ENCODE peak calls at places on chromosomes 5 and 9, in ten cellular contexts. N is PC-3, B is upper lobe of right lung, K is neural progenitor cell, F is fibroblast of lung, I is body of pancreas, Q is nephron progenitor cell, M is transverse colon, J is AG10803, D is mammary epithelial cell. P is an unnamed sample.

GRCh38 chr9:65444943-65445342 is 159.9 kb upstream of the FOXD4L5 start:
- DNase-seq in N (no peak), B (no peak), K (no peak), F (no peak), I (no peak), Q (no peak), M (no peak), J (no peak), D (no peak), P (no peak)

GRCh38 chr9:19379697-19380046 is 364 bp downstream of the RPS6 start:
- DNase-seq in N (no peak), B (no peak), K (peak), F (no peak), I (peak), Q (peak), M (peak), J (peak), D (no peak), P (no peak)

GRCh38 chr5:107431998-107432397 is 238.7 kb downstream of the EFNA5 start:
- DNase-seq in N (peak), B (no peak), K (no peak), F (peak), I (no peak), Q (no peak), M (no peak), J (peak), D (peak), P (no peak)

GRCh38 chr5:177369050-177369912 is 11.6 kb downstream of the RGS14 start:
- DNase-seq in N (peak), B (no peak), K (peak), F (no peak), I (peak), Q (peak), M (no peak), J (peak), D (no peak), P (no peak)

GRCh38 chr5:151683444-151683843 is 3.3 kb downstream of the SPARC start:
- DNase-seq in N (no peak), B (no peak), K (no peak), F (peak), I (no peak), Q (no peak), M (no peak), J (peak), D (no peak), P (no peak)

GRCh38 chr5:160186480-160186879 is 42.8 kb upstream of the FABP6 start:
- DNase-seq in N (no peak), B (no peak), K (no peak), F (no peak), I (no peak), Q (no peak), M (no peak), J (no peak), D (no peak), P (no peak)

GRCh38 chr5:143200781-143201398 is 202.6 kb downstream of the NR3C1 start:
- DNase-seq in N (no peak), B (no peak), K (no peak), F (peak), I (no peak), Q (no peak), M (no peak), J (peak), D (peak), P (no peak)

GRCh38 chr5:54821445-54822330 is 163.7 kb downstream of the ESM1 start:
- DNase-seq in N (no peak), B (no peak), K (no peak), F (no peak), I (no peak), Q (no peak), M (no peak), J (peak), D (no peak), P (no peak)

GRCh38 chr9:121201045-121201737 is 478 bp downstream of the RAB14 start:
- DNase-seq in N (no peak), B (peak), K (peak), F (no peak), I (peak), Q (peak), M (peak), J (no peak), D (peak), P (no peak)

GRCh38 chr5:72388652-72389051 is 68.5 kb downstream of the PTCD2 start:
- DNase-seq in N (no peak), B (no peak), K (no peak), F (no peak), I (no peak), Q (no peak), M (no peak), J (no peak), D (peak), P (no peak)

GRCh38 chr5:59061377-59061776 is 478.5 kb downstream of the RAB3C start:
- DNase-seq in N (peak), B (no peak), K (no peak), F (no peak), I (no peak), Q (no peak), M (no peak), J (no peak), D (no peak), P (no peak)

GRCh38 chr5:134247825-134248224 is 22.0 kb upstream of the PPP2CA start:
- DNase-seq in N (no peak), B (no peak), K (peak), F (no peak), I (no peak), Q (no peak), M (no peak), J (no peak), D (no peak), P (no peak)

GRCh38 chr5:6832994-6833393 is 119.8 kb downstream of the TENT4A start:
- DNase-seq in N (no peak), B (no peak), K (no peak), F (no peak), I (no peak), Q (no peak), M (no peak), J (peak), D (no peak), P (no peak)

GRCh38 chr5:127518319-127518621 is 830 bp downstream of the PRRC1 start:
- DNase-seq in N (peak), B (no peak), K (no peak), F (peak), I (no peak), Q (no peak), M (no peak), J (peak), D (peak), P (no peak)

GRCh38 chr5:173573126-173573960 is 43.1 kb downstream of the BOD1 start:
- DNase-seq in N (peak), B (peak), K (peak), F (peak), I (peak), Q (peak), M (peak), J (peak), D (peak), P (no peak)

GRCh38 chr5:150485770-150486401 is 22.0 kb upstream of the NDST1 start:
- DNase-seq in N (peak), B (peak), K (peak), F (peak), I (peak), Q (peak), M (peak), J (peak), D (no peak), P (no peak)

GRCh38 chr5:177162379-177162778 is 28.8 kb downstream of the NSD1 start:
- DNase-seq in N (no peak), B (peak), K (no peak), F (no peak), I (no peak), Q (no peak), M (no peak), J (no peak), D (peak), P (no peak)

GRCh38 chr5:41414598-41414997 is 95.8 kb downstream of the PLCXD3 start:
- DNase-seq in N (peak), B (no peak), K (no peak), F (peak), I (peak), Q (no peak), M (no peak), J (peak), D (peak), P (peak)

GRCh38 chr5:36651775-36652685 is 45.6 kb downstream of the SLC1A3 start:
- DNase-seq in N (no peak), B (no peak), K (no peak), F (peak), I (no peak), Q (no peak), M (no peak), J (peak), D (no peak), P (no peak)

GRCh38 chr9:113488071-113488470 is 24.5 kb downstream of the RGS3 start:
- DNase-seq in N (peak), B (peak), K (no peak), F (no peak), I (peak), Q (no peak), M (peak), J (no peak), D (peak), P (no peak)
- TF ChIP-seq CTCF in N (no peak), B (no peak), K (no peak), F (no peak), I (no peak), Q (no peak), M (no peak), J (no peak), D (no peak), P (no peak)

GRCh38 chr5:35229076-35230042 is 928 bp downstream of the PRLR start:
- DNase-seq in N (peak), B (peak), K (peak), F (no peak), I (peak), Q (peak), M (peak), J (no peak), D (peak), P (no peak)

GRCh38 chr5:35232124-35232523 is 1.8 kb upstream of the PRLR start:
- DNase-seq in N (no peak), B (no peak), K (no peak), F (no peak), I (no peak), Q (no peak), M (no peak), J (no peak), D (no peak), P (no peak)

GRCh38 chr5:35228304-35228703 is 2.0 kb downstream of the PRLR start:
- DNase-seq in N (no peak), B (no peak), K (no peak), F (no peak), I (no peak), Q (no peak), M (no peak), J (no peak), D (no peak), P (no peak)

GRCh38 chr5:35233121-35233520 is 2.8 kb upstream of the PRLR start:
- DNase-seq in N (no peak), B (no peak), K (no peak), F (no peak), I (no peak), Q (no peak), M (no peak), J (no peak), D (no peak), P (no peak)

GRCh38 chr5:35230043-35230611 is at the start of gene PRLR:
- DNase-seq in N (peak), B (peak), K (peak), F (peak), I (peak), Q (peak), M (peak), J (peak), D (peak), P (no peak)
- TF ChIP-seq CTCF in N (no peak), B (no peak), K (peak), F (no peak), I (no peak), Q (no peak), M (no peak), J (no peak), D (no peak), P (no peak)

GRCh38 chr5:141338538-141339306 is at the start of gene PCDHGA2:
- DNase-seq in N (peak), B (no peak), K (peak), F (peak), I (peak), Q (no peak), M (no peak), J (peak), D (peak), P (no peak)

GRCh38 chr5:141345327-141345726 is 1.7 kb downstream of the PCDHGA3 start:
- DNase-seq in N (no peak), B (no peak), K (no peak), F (no peak), I (no peak), Q (no peak), M (no peak), J (no peak), D (no peak), P (no peak)

GRCh38 chr5:141343953-141344463 is 379 bp downstream of the PCDHGA3 start:
- DNase-seq in N (no peak), B (no peak), K (no peak), F (no peak), I (no peak), Q (no peak), M (no peak), J (no peak), D (no peak), P (no peak)

GRCh38 chr5:141342773-141343172 is 856 bp upstream of the PCDHGA3 start:
- DNase-seq in N (no peak), B (no peak), K (no peak), F (no peak), I (no peak), Q (no peak), M (no peak), J (no peak), D (no peak), P (no peak)

DNA sequence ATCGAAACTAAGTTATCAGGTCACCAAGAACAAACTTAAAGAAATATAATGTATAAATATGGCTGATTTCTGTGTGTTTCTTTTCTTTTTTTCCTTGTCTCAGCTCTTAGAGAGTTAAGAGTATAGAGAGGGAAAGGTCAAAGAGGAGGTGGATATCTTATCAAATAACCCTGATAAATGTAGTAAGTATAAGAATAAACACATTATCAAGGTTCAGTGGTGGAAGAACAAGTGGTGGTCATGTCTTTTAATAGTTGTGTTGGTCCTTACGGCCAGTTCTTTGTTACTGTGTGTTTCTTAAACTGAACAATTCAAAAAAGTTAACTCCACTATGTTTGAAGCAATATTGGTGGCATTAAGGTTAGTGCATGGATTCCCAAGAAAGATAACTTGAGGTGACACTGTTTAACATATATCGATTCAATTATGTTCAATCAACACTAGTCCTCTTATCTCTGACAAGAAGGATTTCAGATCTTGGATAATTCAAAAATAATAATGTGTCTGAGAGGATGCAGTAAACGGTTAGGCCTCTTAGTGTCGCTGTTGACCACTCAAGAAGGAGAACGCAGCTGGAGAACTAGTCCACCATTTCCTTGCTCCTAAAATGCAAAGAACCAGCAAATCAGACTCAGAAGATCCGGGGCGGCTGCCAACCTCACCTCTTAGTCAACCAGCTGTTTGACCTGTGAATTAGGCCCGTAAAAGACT is at the start of gene PCDHGA3:
- DNase-seq in N (no peak), B (no peak), K (no peak), F (peak), I (peak), Q (no peak), M (no peak), J (peak), D (peak), P (no peak)
- TF ChIP-seq CTCF in N (no peak), B (peak), K (peak), F (peak), I (peak), Q (no peak), M (no peak), J (peak), D (peak), P (no peak)

GRCh38 chr9:137678202-137678601 is 59.4 kb downstream of the EHMT1 start:
- DNase-seq in N (no peak), B (peak), K (no peak), F (no peak), I (no peak), Q (no peak), M (no peak), J (no peak), D (no peak), P (no peak)
- TF ChIP-seq CTCF in N (no peak), B (no peak), K (no peak), F (no peak), I (no peak), Q (no peak), M (no peak), J (no peak), D (no peak), P (no peak)

DNA sequence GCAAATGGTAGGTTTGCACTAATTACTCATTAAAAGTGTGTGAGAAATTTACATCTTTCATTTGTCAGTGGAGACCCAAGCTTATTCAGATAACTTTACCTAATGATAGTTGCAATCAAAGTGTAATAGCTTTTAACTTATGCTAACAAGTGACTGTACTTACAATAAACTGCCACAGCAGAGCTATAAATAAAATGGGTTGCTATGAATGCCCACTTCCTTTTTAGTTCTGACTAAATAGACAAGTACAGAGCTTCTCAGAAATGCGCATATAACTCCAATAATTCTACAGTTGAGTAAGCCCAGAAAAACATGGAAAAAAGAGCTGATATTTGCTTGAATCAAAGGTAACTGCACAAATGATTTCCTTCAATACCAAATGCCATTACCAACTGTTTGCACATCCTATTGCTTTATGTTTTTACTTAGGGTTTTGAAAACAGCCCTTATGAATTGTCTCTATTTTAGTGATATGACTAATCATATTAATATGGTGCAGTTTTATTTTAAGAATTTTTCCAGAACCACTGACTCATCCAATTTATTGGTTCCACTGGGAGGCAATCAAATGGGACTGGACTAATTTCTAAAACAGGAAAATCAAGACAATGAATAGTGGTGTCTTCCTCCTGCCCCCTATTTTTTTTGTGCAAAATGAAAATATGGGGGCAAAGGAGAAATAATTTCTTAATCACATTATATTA is 84.1 kb downstream of the PPP2R2B start:
- DNase-seq in N (peak), B (no peak), K (no peak), F (no peak), I (no peak), Q (no peak), M (no peak), J (no peak), D (no peak), P (no peak)
- TF ChIP-seq CTCF in N (no peak), B (no peak), K (no peak), F (no peak), I (no peak), Q (no peak), M (no peak), J (no peak), D (no peak), P (no peak)

GRCh38 chr5:115842952-115843351 is 1.2 kb downstream of the AP3S1 start:
- DNase-seq in N (no peak), B (no peak), K (no peak), F (no peak), I (no peak), Q (no peak), M (no peak), J (no peak), D (no peak), P (no peak)

GRCh38 chr5:115841382-115842088 is at the start of the genes AP3S1 and ATG12:
- DNase-seq in N (peak), B (peak), K (peak), F (peak), I (peak), Q (peak), M (peak), J (peak), D (peak), P (peak)

GRCh38 chr5:115840825-115841224 is 540 bp downstream of the ATG12 start:
- DNase-seq in N (no peak), B (no peak), K (no peak), F (no peak), I (no peak), Q (no peak), M (no peak), J (no peak), D (no peak), P (no peak)

GRCh38 chr5:115843444-115844130 is 1.9 kb downstream of the AP3S1 start:
- DNase-seq in N (no peak), B (no peak), K (no peak), F (no peak), I (no peak), Q (no peak), M (no peak), J (no peak), D (no peak), P (no peak)

DNA sequence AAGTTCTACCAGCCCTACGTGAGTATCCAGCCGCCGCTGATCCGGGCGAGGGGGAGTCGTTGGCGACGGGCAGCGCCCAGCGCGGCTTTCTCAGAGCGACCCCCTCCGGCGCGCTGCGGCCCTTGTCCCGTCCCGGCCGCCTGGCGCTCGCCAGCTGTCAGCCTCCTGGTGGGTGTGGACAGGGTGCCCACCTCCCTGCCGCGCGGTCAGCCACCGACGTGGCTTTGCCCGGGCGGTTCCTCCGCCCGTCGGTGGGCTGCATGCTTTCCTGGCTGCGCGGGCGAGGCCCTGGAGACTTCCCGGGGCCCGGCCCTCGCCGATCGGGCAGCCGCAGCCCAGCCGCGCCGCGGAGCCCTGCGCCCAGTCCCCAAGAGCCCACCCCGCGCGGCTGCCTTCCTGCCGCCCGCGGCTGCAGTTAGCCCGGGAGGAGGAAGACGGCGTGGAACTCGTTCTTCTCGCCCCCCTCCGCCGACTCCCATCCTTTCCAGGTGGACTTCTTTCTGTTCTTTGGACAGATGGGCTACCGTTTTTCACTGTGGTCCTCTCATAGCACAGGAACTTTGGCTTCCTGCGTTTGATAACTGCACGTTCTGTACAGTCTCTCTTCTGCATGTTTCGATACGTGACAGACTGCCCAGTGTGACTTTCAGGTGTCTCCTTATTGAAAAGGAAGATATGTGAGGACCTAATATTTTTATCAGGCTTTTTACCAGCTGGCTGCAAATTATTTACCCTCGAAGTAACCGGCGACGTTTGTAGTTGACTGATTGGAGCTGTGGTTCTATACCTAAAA is 550 bp downstream of the AP3S1 start:
- DNase-seq in N (peak), B (no peak), K (peak), F (peak), I (peak), Q (peak), M (no peak), J (peak), D (peak), P (no peak)
- TF ChIP-seq CTCF in N (no peak), B (peak), K (peak), F (no peak), I (peak), Q (no peak), M (peak), J (peak), D (no peak), P (no peak)